ENCODE peak calls at places on chromosomes 12 and 14, in four cellular contexts. One of them, this sample, is unnamed.

GRCh38 chr12:118311666-118312065 is 61.0 kb downstream of the TAOK3 start:
- DNase-seq in GM23248: no peak
- DNase-seq in endothelial cell of umbilical vein: no peak
- DNase-seq in fibroblast of lung: no peak
- DNase-seq in this sample: no peak

GRCh38 chr12:12975322-12976077 is 23.5 kb upstream of the GPRC5D start:
- DNase-seq in GM23248: peak; percentile 79
- DNase-seq in endothelial cell of umbilical vein: peak; percentile 69
- DNase-seq in fibroblast of lung: peak; percentile 51
- DNase-seq in this sample: peak; percentile 83

GRCh38 chr12:75560167-75560566 is 48.8 kb upstream of the KRR1 start:
- DNase-seq in GM23248: peak; percentile 42
- DNase-seq in endothelial cell of umbilical vein: peak; percentile 70
- DNase-seq in fibroblast of lung: peak; percentile 81
- DNase-seq in this sample: peak; percentile 27

GRCh38 chr12:70692681-70693288 is 55.6 kb upstream of the PTPRB start:
- DNase-seq in GM23248: peak; percentile 66
- DNase-seq in endothelial cell of umbilical vein: peak; percentile 73
- DNase-seq in fibroblast of lung: peak; percentile 27
- DNase-seq in this sample: peak; percentile 17

GRCh38 chr12:45214071-45214470 is 1.8 kb upstream of the ANO6 start:
- DNase-seq in GM23248: no peak
- DNase-seq in endothelial cell of umbilical vein: no peak
- DNase-seq in fibroblast of lung: no peak
- DNase-seq in this sample: no peak

GRCh38 chr12:51395283-51396230 is 4.4 kb upstream of the GALNT6 start:
- DNase-seq in GM23248: no peak
- DNase-seq in endothelial cell of umbilical vein: no peak
- DNase-seq in fibroblast of lung: no peak
- DNase-seq in this sample: peak; percentile 93

GRCh38 chr14:50012644-50013043 is 103.7 kb downstream of the VCPKMT start:
- DNase-seq in GM23248: peak; percentile 83
- DNase-seq in endothelial cell of umbilical vein: no peak
- DNase-seq in fibroblast of lung: peak; percentile 45
- DNase-seq in this sample: no peak

GRCh38 chr12:1117970-1118563 is 127.0 kb downstream of the ERC1 start:
- DNase-seq in GM23248: peak; percentile 75
- DNase-seq in endothelial cell of umbilical vein: peak; percentile 81
- DNase-seq in fibroblast of lung: peak; percentile 84
- DNase-seq in this sample: peak; percentile 65

GRCh38 chr12:109489955-109490565 is 12.6 kb downstream of the UBE3B start:
- DNase-seq in GM23248: no peak
- DNase-seq in endothelial cell of umbilical vein: no peak
- DNase-seq in fibroblast of lung: no peak
- DNase-seq in this sample: no peak

GRCh38 chr14:103943673-103944072 is 1.3 kb upstream of the RD3L start:
- DNase-seq in GM23248: no peak
- DNase-seq in endothelial cell of umbilical vein: no peak
- DNase-seq in fibroblast of lung: peak; percentile 50
- DNase-seq in this sample: no peak

GRCh38 chr12:113298861-113299545 is 35.9 kb downstream of the SLC8B1 start:
- DNase-seq in GM23248: peak; percentile 62
- DNase-seq in endothelial cell of umbilical vein: no peak
- DNase-seq in fibroblast of lung: no peak
- DNase-seq in this sample: no peak

GRCh38 chr14:63938198-63939005 is 85.6 kb downstream of the SYNE2 start:
- DNase-seq in GM23248: no peak
- DNase-seq in endothelial cell of umbilical vein: no peak
- DNase-seq in fibroblast of lung: no peak
- DNase-seq in this sample: no peak

GRCh38 chr14:70254476-70254961 is 65.8 kb upstream of the SLC8A3 start:
- DNase-seq in GM23248: peak; percentile 35
- DNase-seq in endothelial cell of umbilical vein: peak; percentile 30
- DNase-seq in fibroblast of lung: peak; percentile 10
- DNase-seq in this sample: peak; percentile 71

GRCh38 chr14:96923003-96923402 is 125.8 kb downstream of the VRK1 start:
- DNase-seq in GM23248: no peak
- DNase-seq in endothelial cell of umbilical vein: no peak
- DNase-seq in fibroblast of lung: no peak
- DNase-seq in this sample: no peak

GRCh38 chr12:79309039-79309438 is 381.7 kb downstream of the PAWR start:
- DNase-seq in GM23248: no peak
- DNase-seq in endothelial cell of umbilical vein: no peak
- DNase-seq in fibroblast of lung: no peak
- DNase-seq in this sample: no peak

GRCh38 chr14:70052990-70053389 is 135.8 kb downstream of the SLC8A3 start:
- DNase-seq in GM23248: peak; percentile 56
- DNase-seq in endothelial cell of umbilical vein: peak; percentile 22
- DNase-seq in fibroblast of lung: peak; percentile 41
- DNase-seq in this sample: peak; percentile 49

GRCh38 chr12:8678661-8679111 is 16.1 kb upstream of the MFAP5 start:
- DNase-seq in GM23248: peak; percentile 39
- DNase-seq in endothelial cell of umbilical vein: no peak
- DNase-seq in fibroblast of lung: no peak
- DNase-seq in this sample: peak; percentile 59

GRCh38 chr12:89353188-89353822 is 1.0 kb upstream of the DUSP6 start:
- DNase-seq in GM23248: peak; percentile 75
- DNase-seq in endothelial cell of umbilical vein: peak; percentile 81
- DNase-seq in fibroblast of lung: peak; percentile 64
- DNase-seq in this sample: peak; percentile 95

GRCh38 chr12:57191410-57191809 is 25.2 kb upstream of the NXPH4 start:
- DNase-seq in GM23248: peak; percentile 49
- DNase-seq in endothelial cell of umbilical vein: no peak
- DNase-seq in fibroblast of lung: no peak
- DNase-seq in this sample: no peak

GRCh38 chr12:66351301-66351700 is 49.0 kb downstream of the HELB start:
- DNase-seq in GM23248: no peak
- DNase-seq in endothelial cell of umbilical vein: no peak
- DNase-seq in fibroblast of lung: no peak
- DNase-seq in this sample: no peak

GRCh38 chr12:101280006-101280505 is at the start of gene UTP20:
- DNase-seq in GM23248: peak; percentile 97
- DNase-seq in endothelial cell of umbilical vein: peak; percentile 94
- DNase-seq in fibroblast of lung: peak; percentile 86
- DNase-seq in this sample: peak; percentile 94

GRCh38 chr14:82911930-82912329 is 1378.3 kb upstream of the SEL1L start:
- DNase-seq in GM23248: no peak
- DNase-seq in endothelial cell of umbilical vein: no peak
- DNase-seq in fibroblast of lung: no peak
- DNase-seq in this sample: peak; percentile 13

GRCh38 chr12:42809226-42809625 is 219.7 kb upstream of the PRICKLE1 start:
- DNase-seq in GM23248: peak; percentile 40
- DNase-seq in endothelial cell of umbilical vein: no peak
- DNase-seq in fibroblast of lung: peak; percentile 13
- DNase-seq in this sample: peak; percentile 31

GRCh38 chr12:106445053-106445452 is 87.5 kb downstream of the POLR3B start:
- DNase-seq in GM23248: no peak
- DNase-seq in endothelial cell of umbilical vein: no peak
- DNase-seq in fibroblast of lung: no peak
- DNase-seq in this sample: no peak

GRCh38 chr12:52821071-52821730 is 7.3 kb upstream of the KRT4 start:
- DNase-seq in GM23248: no peak
- DNase-seq in endothelial cell of umbilical vein: no peak
- DNase-seq in fibroblast of lung: no peak
- DNase-seq in this sample: no peak

GRCh38 chr14:61426048-61426447 is 104.7 kb downstream of the PRKCH start:
- DNase-seq in GM23248: no peak
- DNase-seq in endothelial cell of umbilical vein: no peak
- DNase-seq in fibroblast of lung: no peak
- DNase-seq in this sample: no peak

GRCh38 chr14:61430066-61430757 is 108.8 kb downstream of the PRKCH start:
- DNase-seq in GM23248: no peak
- DNase-seq in endothelial cell of umbilical vein: no peak
- DNase-seq in fibroblast of lung: no peak
- DNase-seq in this sample: no peak

GRCh38 chr14:61433169-61433568 is 111.8 kb downstream of the PRKCH start:
- DNase-seq in GM23248: no peak
- DNase-seq in endothelial cell of umbilical vein: peak; percentile 79
- DNase-seq in fibroblast of lung: no peak
- DNase-seq in this sample: no peak

GRCh38 chr14:61429316-61429715 is 107.9 kb downstream of the PRKCH start:
- DNase-seq in GM23248: no peak
- DNase-seq in endothelial cell of umbilical vein: no peak
- DNase-seq in fibroblast of lung: no peak
- DNase-seq in this sample: no peak

GRCh38 chr14:61428261-61428660 is 106.9 kb downstream of the PRKCH start:
- DNase-seq in GM23248: no peak
- DNase-seq in endothelial cell of umbilical vein: no peak
- DNase-seq in fibroblast of lung: no peak
- DNase-seq in this sample: no peak
- H3K79me2 ChIP-seq in GM23248: no peaks in the 10 kb centered on the region
- H3K79me2 ChIP-seq in endothelial cell of umbilical vein: peaks cover 61% of the 10 kb centered on the region
- H3K79me2 ChIP-seq in fibroblast of lung: no peaks in the 10 kb centered on the region
- H3K79me2 ChIP-seq in this sample: no peaks in the 10 kb centered on the region

DNA sequence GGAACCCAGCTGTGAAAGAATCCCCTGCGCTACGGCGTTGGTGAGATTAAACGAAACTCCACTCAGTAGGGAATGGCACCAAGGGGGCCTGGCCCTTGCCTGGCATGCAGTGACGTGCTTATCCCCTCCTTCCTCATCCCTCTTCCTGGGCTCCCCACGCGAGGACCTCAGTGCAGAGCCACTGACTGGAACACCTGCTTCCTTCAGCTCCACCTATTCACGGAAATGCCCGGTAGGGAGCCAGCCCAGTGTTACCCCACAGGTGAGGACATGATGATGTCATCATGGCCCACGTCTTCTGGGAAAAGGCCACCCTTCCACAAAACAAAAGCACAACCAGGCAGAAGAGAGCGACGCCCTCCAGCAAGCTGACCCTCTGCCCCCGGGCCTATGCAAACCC is 42.2 kb downstream of the CCDC85C start:
- DNase-seq in GM23248: no peak
- DNase-seq in endothelial cell of umbilical vein: no peak
- DNase-seq in fibroblast of lung: no peak
- DNase-seq in this sample: no peak
- H3K79me2 ChIP-seq in GM23248: no peaks in the 10 kb centered on the region
- H3K79me2 ChIP-seq in endothelial cell of umbilical vein: no peaks in the 10 kb centered on the region
- H3K79me2 ChIP-seq in fibroblast of lung: peaks cover 6% of the 10 kb centered on the region
- H3K79me2 ChIP-seq in this sample: no peaks in the 10 kb centered on the region

GRCh38 chr14:93079321-93079720 is 36.4 kb downstream of the ITPK1 start:
- DNase-seq in GM23248: peak; percentile 17
- DNase-seq in endothelial cell of umbilical vein: no peak
- DNase-seq in fibroblast of lung: no peak
- DNase-seq in this sample: no peak
- H3K79me2 ChIP-seq in GM23248: peaks cover 22% of the 10 kb centered on the region
- H3K79me2 ChIP-seq in endothelial cell of umbilical vein: no peaks in the 10 kb centered on the region
- H3K79me2 ChIP-seq in fibroblast of lung: no peaks in the 10 kb centered on the region
- H3K79me2 ChIP-seq in this sample: no peaks in the 10 kb centered on the region

GRCh38 chr14:84254205-84254788 is 1275.6 kb upstream of the FLRT2 start:
- DNase-seq in GM23248: no peak
- DNase-seq in endothelial cell of umbilical vein: peak; percentile 96
- DNase-seq in fibroblast of lung: no peak
- DNase-seq in this sample: peak; percentile 89
- H3K79me2 ChIP-seq in GM23248: no peaks in the 10 kb centered on the region
- H3K79me2 ChIP-seq in endothelial cell of umbilical vein: no peaks in the 10 kb centered on the region
- H3K79me2 ChIP-seq in fibroblast of lung: no peaks in the 10 kb centered on the region
- H3K79me2 ChIP-seq in this sample: no peaks in the 10 kb centered on the region

GRCh38 chr14:54398028-54398368 is 1.2 kb downstream of the CDKN3 start:
- DNase-seq in GM23248: no peak
- DNase-seq in endothelial cell of umbilical vein: no peak
- DNase-seq in fibroblast of lung: no peak
- DNase-seq in this sample: no peak
- H3K79me2 ChIP-seq in GM23248: peaks cover 14% of the 10 kb centered on the region
- H3K79me2 ChIP-seq in endothelial cell of umbilical vein: peaks cover 13% of the 10 kb centered on the region
- H3K79me2 ChIP-seq in fibroblast of lung: peaks cover 19% of the 10 kb centered on the region
- H3K79me2 ChIP-seq in this sample: no peaks in the 10 kb centered on the region

DNA sequence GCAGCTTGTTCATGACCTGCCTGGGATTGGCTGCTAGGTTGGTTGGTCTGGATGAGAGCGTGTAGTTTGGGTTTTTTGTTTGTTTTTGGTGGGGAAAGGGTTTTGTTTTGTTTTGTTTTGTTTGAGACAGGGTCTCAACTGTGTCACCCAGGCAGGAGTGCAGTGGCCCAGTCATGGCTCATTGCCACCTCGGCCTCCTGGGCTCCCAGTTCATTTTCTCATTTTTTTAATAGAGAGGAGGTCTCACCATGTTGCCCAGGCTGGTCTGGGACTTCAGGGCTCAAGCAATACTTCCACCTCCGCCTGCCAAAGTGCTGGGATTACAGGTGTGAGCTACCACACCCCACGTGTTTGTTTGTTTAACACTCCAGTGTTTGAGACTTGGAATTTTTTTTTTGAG is 3.8 kb downstream of the DYNC1H1 start:
- DNase-seq in GM23248: no peak
- DNase-seq in endothelial cell of umbilical vein: no peak
- DNase-seq in fibroblast of lung: no peak
- DNase-seq in this sample: no peak
- H3K79me2 ChIP-seq in GM23248: peaks cover 83% of the 10 kb centered on the region
- H3K79me2 ChIP-seq in endothelial cell of umbilical vein: peaks cover 75% of the 10 kb centered on the region
- H3K79me2 ChIP-seq in fibroblast of lung: peaks cover 80% of the 10 kb centered on the region
- H3K79me2 ChIP-seq in this sample: peaks cover 67% of the 10 kb centered on the region

GRCh38 chr14:89963288-89963978 is 7.7 kb downstream of the TDP1 start:
- DNase-seq in GM23248: no peak
- DNase-seq in endothelial cell of umbilical vein: no peak
- DNase-seq in fibroblast of lung: no peak
- DNase-seq in this sample: no peak
- H3K79me2 ChIP-seq in GM23248: peaks cover 57% of the 10 kb centered on the region
- H3K79me2 ChIP-seq in endothelial cell of umbilical vein: peaks cover 61% of the 10 kb centered on the region
- H3K79me2 ChIP-seq in fibroblast of lung: peaks cover 3% of the 10 kb centered on the region
- H3K79me2 ChIP-seq in this sample: peaks cover 3% of the 10 kb centered on the region

This sample was measured in mesendoderm.